ENCODE peak calls at places on chromosomes 12 and 14, in seven cellular contexts. V, H, A, P, U, Q and E are unnamed samples.

GRCh38 chr14:89575386-89576061 is 158.5 kb upstream of the FOXN3 start:
- DNase-seq in V (no peak), H (no peak), A (no peak), P (no peak), U (no peak), Q (no peak), E (no peak)

GRCh38 chr12:3227076-3227975 is 150.1 kb downstream of the TSPAN9 start:
- DNase-seq in V (no peak), H (no peak), A (peak; percentile 55), P (no peak), U (no peak), Q (no peak), E (no peak)

GRCh38 chr12:47032644-47033043 is 46.8 kb upstream of the PCED1B start:
- DNase-seq in V (no peak), H (peak; percentile 71), A (peak; percentile 69), P (peak; percentile 84), U (no peak), Q (no peak), E (no peak)

GRCh38 chr14:63493246-63493645 is 49.9 kb downstream of the PPP2R5E start:
- DNase-seq in V (no peak), H (peak; percentile 62), A (peak; percentile 61), P (peak; percentile 32), U (no peak), Q (peak; percentile 12), E (no peak)

GRCh38 chr14:58774531-58774930 is 136.8 kb downstream of the DACT1 start:
- DNase-seq in V (no peak), H (no peak), A (no peak), P (no peak), U (no peak), Q (no peak), E (no peak)

GRCh38 chr14:77516111-77516510 is 17.5 kb upstream of the ISM2 start:
- DNase-seq in V (no peak), H (no peak), A (no peak), P (no peak), U (no peak), Q (no peak), E (no peak)

GRCh38 chr12:97276198-97276580 is 186.4 kb upstream of the RMST start:
- DNase-seq in V (no peak), H (no peak), A (peak; percentile 66), P (no peak), U (no peak), Q (peak; percentile 9), E (no peak)

GRCh38 chr12:89160716-89161123 is 191.6 kb downstream of the DUSP6 start:
- DNase-seq in V (peak; percentile 39), H (peak; percentile 94), A (no peak), P (peak; percentile 63), U (peak; percentile 66), Q (no peak), E (peak; percentile 67)

GRCh38 chr14:101068293-101068957 is 164.9 kb upstream of the RTL1 start:
- DNase-seq in V (no peak), H (no peak), A (no peak), P (no peak), U (peak; percentile 55), Q (no peak), E (peak; percentile 56)

GRCh38 chr14:28754209-28754985 is 12.2 kb upstream of the FOXG1 start:
- DNase-seq in V (peak; percentile 68), H (peak; percentile 60), A (peak; percentile 79), P (peak; percentile 66), U (no peak), Q (peak; percentile 51), E (no peak)

GRCh38 chr12:124646385-124647230 is 79.2 kb upstream of the NCOR2 start:
- DNase-seq in V (no peak), H (no peak), A (peak; percentile 32), P (no peak), U (no peak), Q (no peak), E (no peak)

GRCh38 chr14:65281991-65282908 is 130.3 kb upstream of the FUT8 start:
- DNase-seq in V (no peak), H (no peak), A (peak; percentile 76), P (peak; percentile 70), U (no peak), Q (no peak), E (no peak)

GRCh38 chr14:99718031-99718810 is 34.1 kb downstream of the CYP46A1 start:
- DNase-seq in V (no peak), H (no peak), A (no peak), P (no peak), U (no peak), Q (no peak), E (no peak)

GRCh38 chr12:193282-193681 is 20.7 kb downstream of the SLC6A12 start:
- DNase-seq in V (no peak), H (no peak), A (no peak), P (peak; percentile 41), U (no peak), Q (no peak), E (no peak)

GRCh38 chr14:71711131-71711530 is 221.1 kb upstream of the RGS6 start:
- DNase-seq in V (no peak), H (no peak), A (no peak), P (no peak), U (no peak), Q (no peak), E (no peak)

GRCh38 chr12:124866883-124867232 is 3.2 kb upstream of the SCARB1 start:
- DNase-seq in V (no peak), H (no peak), A (no peak), P (no peak), U (no peak), Q (no peak), E (no peak)

GRCh38 chr14:65117795-65118746 is 15.8 kb upstream of the MAX start:
- DNase-seq in V (no peak), H (no peak), A (no peak), P (no peak), U (no peak), Q (no peak), E (no peak)

GRCh38 chr14:105168093-105168420 is 519 bp downstream of the JAG2 start:
- DNase-seq in V (no peak), H (no peak), A (peak; percentile 58), P (no peak), U (no peak), Q (no peak), E (no peak)

GRCh38 chr14:37172024-37172869 is at the start of gene SLC25A21:
- DNase-seq in V (peak; percentile 46), H (peak; percentile 79), A (peak; percentile 89), P (peak; percentile 81), U (peak; percentile 79), Q (peak; percentile 74), E (peak; percentile 66)

GRCh38 chr12:56683-57346 is 9.8 kb upstream of the IQSEC3 start:
- DNase-seq in V (no peak), H (no peak), A (peak; percentile 8), P (no peak), U (no peak), Q (peak; percentile 20), E (no peak)

GRCh38 chr12:102548543-102548942 is 68.2 kb upstream of the IGF1 start:
- DNase-seq in V (peak; percentile 13), H (no peak), A (no peak), P (peak; percentile 10), U (no peak), Q (no peak), E (no peak)

GRCh38 chr14:89750206-89750867 is 204.2 kb downstream of the EFCAB11 start:
- DNase-seq in V (no peak), H (no peak), A (no peak), P (peak; percentile 57), U (no peak), Q (no peak), E (no peak)

GRCh38 chr12:120358412-120359158 is 10.4 kb downstream of the MSI1 start:
- DNase-seq in V (no peak), H (no peak), A (peak; percentile 89), P (no peak), U (peak; percentile 59), Q (peak; percentile 39), E (no peak)

GRCh38 chr14:63223596-63223995 is 19.4 kb downstream of the RHOJ start:
- DNase-seq in V (no peak), H (no peak), A (no peak), P (no peak), U (no peak), Q (no peak), E (no peak)

GRCh38 chr12:6646276-6647082 is 753 bp downstream of the ACRBP start:
- DNase-seq in V (no peak), H (no peak), A (peak; percentile 66), P (no peak), U (no peak), Q (no peak), E (no peak)

GRCh38 chr12:26719852-26720251 is 113.1 kb downstream of the ITPR2 start:
- DNase-seq in V (no peak), H (no peak), A (no peak), P (no peak), U (no peak), Q (no peak), E (no peak)
- TF ChIP-seq CTCF in V (no peak), H (peak; percentile 27), A (no peak), P (peak; percentile 21), U (no peak), Q (peak; percentile 23), E (peak; percentile 9)

GRCh38 chr14:104130974-104131651 is 7.3 kb upstream of the KIF26A start:
- DNase-seq in V (no peak), H (peak; percentile 56), A (peak; percentile 69), P (peak; percentile 44), U (peak; percentile 51), Q (peak; percentile 47), E (peak; percentile 60)
- TF ChIP-seq CTCF in V (peak; percentile 27), H (peak; percentile 85), A (peak; percentile 98), P (peak; percentile 60), U (peak; percentile 13), Q (peak; percentile 66), E (peak; percentile 49)

GRCh38 chr14:106657460-106657859 is 1131.1 kb downstream of the TMEM121 start:
- DNase-seq in V (no peak), H (no peak), A (no peak), P (no peak), U (no peak), Q (no peak), E (no peak)
- TF ChIP-seq CTCF in V (no peak), H (no peak), A (no peak), P (no peak), U (no peak), Q (no peak), E (no peak)

GRCh38 chr14:94697773-94698556 is 71.9 kb downstream of the GSC start:
- DNase-seq in V (no peak), H (no peak), A (no peak), P (no peak), U (no peak), Q (no peak), E (no peak)
- TF ChIP-seq CTCF in V (no peak), H (no peak), A (no peak), P (no peak), U (no peak), Q (no peak), E (no peak)

GRCh38 chr14:47211263-47211662 is 464.1 kb downstream of the MDGA2 start:
- DNase-seq in V (no peak), H (no peak), A (no peak), P (no peak), U (no peak), Q (no peak), E (no peak)

GRCh38 chr14:47208434-47208833 is 467.0 kb downstream of the MDGA2 start:
- DNase-seq in V (no peak), H (no peak), A (peak; percentile 17), P (no peak), U (no peak), Q (no peak), E (no peak)

DNA sequence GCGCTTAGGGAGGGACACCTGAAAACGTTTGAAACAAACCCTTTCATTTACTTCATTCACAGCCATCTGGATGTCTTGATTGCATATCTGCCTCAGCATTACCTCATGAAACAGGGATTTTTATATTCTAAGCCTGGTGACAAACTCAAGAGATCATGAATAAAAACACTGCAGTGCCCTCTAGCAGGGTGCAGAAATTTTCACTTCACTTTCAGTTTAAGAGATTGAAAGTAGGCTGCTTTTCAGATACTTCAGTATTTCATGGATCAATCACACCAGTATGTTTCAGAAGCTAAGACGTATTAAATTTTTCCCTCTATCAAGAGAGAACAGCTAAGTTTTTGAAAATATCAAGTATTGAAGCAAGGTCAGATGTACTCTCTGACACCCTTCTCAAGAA is 467.8 kb downstream of the MDGA2 start:
- DNase-seq in V (no peak), H (no peak), A (peak; percentile 10), P (no peak), U (no peak), Q (no peak), E (no peak)
- TF ChIP-seq CTCF in V (no peak), H (no peak), A (peak; percentile 30), P (no peak), U (no peak), Q (no peak), E (no peak)